ENCODE peak calls at places on chromosome 16, in four cellular contexts. A, Z, B and T are unnamed samples.

GRCh38 chr16:77433146-77433545 is 1.7 kb downstream of the ADAMTS18 start:
- DNase-seq in B (no peak), Z (no peak), A (no peak), T (no peak)

GRCh38 chr16:75570351-75571104 is 4.3 kb downstream of the GABARAPL2 start:
- DNase-seq in B (no peak), A (no peak), Z (no peak), T (no peak)

GRCh38 chr16:57364143-57364542 is 5.6 kb downstream of the CCL22 start:
- DNase-seq in Z (no peak), A (no peak), B (no peak), T (no peak)

GRCh38 chr16:31461921-31462804 is 2.9 kb downstream of the ARMC5 start:
- DNase-seq in A (no peak), B (no peak), Z (no peak), T (no peak)

GRCh38 chr16:64459821-64460220 is 662.0 kb downstream of the CDH11 start:
- DNase-seq in B (no peak), Z (peak), A (peak), T (no peak)

GRCh38 chr16:1538804-1539520 is 5.5 kb downstream of the TMEM204 start:
- DNase-seq in B (no peak), Z (no peak), A (no peak), T (peak)

GRCh38 chr16:769201-769769 is 8.8 kb downstream of the MSLN start:
- DNase-seq in B (no peak), A (no peak), Z (no peak), T (no peak)

GRCh38 chr16:15843635-15844279 is 13.1 kb downstream of the MYH11 start:
- DNase-seq in Z (peak), B (no peak), A (peak), T (no peak)

GRCh38 chr16:76386784-76387183 is 109.6 kb downstream of the CNTNAP4 start:
- DNase-seq in Z (no peak), B (no peak), A (peak), T (no peak)

GRCh38 chr16:85983064-85983463 is 84.1 kb downstream of the IRF8 start:
- DNase-seq in B (no peak), Z (no peak), A (no peak), T (no peak)

GRCh38 chr16:75262104-75262799 is 10.8 kb upstream of the BCAR1 start:
- DNase-seq in Z (no peak), B (no peak), A (peak), T (no peak)

GRCh38 chr16:75068075-75068474 is 48.5 kb downstream of the LDHD start:
- DNase-seq in B (no peak), Z (no peak), A (no peak), T (no peak)

GRCh38 chr16:21685034-21685455 is 21.3 kb downstream of the OTOA start:
- DNase-seq in B (no peak), Z (no peak), A (no peak), T (no peak)

GRCh38 chr16:20763461-20764232 is at the start of gene ACSM3:
- DNase-seq in A (peak), Z (peak), B (peak), T (peak)

GRCh38 chr16:84058664-84059063 is 16.1 kb upstream of the SLC38A8 start:
- DNase-seq in A (no peak), B (no peak), Z (no peak), T (no peak)

GRCh38 chr16:457732-458400 is 32.4 kb downstream of the RAB11FIP3 start:
- DNase-seq in B (no peak), A (no peak), Z (no peak), T (no peak)

GRCh38 chr16:84914273-84914672 is 94.5 kb downstream of the CRISPLD2 start:
- DNase-seq in A (no peak), B (no peak), Z (no peak), T (no peak)

GRCh38 chr16:11224894-11225676 is 30.9 kb downstream of the SOCS1 start:
- DNase-seq in A (no peak), B (peak), Z (peak), T (peak)

GRCh38 chr16:68072038-68072695 is 13.0 kb upstream of the NFATC3 start:
- DNase-seq in Z (peak), B (no peak), A (peak), T (no peak)

GRCh38 chr16:3858809-3859208 is 21.7 kb downstream of the CREBBP start:
- DNase-seq in Z (no peak), A (no peak), B (no peak), T (no peak)
- TF ChIP-seq CTCF in Z (no peak), A (no peak), B (no peak), T (no peak)

GRCh38 chr16:23013484-23013883 is 135.8 kb downstream of the USP31 start:
- DNase-seq in A (peak), Z (peak), B (no peak), T (no peak)
- TF ChIP-seq CTCF in A (no peak), Z (no peak), B (peak), T (no peak)

DNA sequence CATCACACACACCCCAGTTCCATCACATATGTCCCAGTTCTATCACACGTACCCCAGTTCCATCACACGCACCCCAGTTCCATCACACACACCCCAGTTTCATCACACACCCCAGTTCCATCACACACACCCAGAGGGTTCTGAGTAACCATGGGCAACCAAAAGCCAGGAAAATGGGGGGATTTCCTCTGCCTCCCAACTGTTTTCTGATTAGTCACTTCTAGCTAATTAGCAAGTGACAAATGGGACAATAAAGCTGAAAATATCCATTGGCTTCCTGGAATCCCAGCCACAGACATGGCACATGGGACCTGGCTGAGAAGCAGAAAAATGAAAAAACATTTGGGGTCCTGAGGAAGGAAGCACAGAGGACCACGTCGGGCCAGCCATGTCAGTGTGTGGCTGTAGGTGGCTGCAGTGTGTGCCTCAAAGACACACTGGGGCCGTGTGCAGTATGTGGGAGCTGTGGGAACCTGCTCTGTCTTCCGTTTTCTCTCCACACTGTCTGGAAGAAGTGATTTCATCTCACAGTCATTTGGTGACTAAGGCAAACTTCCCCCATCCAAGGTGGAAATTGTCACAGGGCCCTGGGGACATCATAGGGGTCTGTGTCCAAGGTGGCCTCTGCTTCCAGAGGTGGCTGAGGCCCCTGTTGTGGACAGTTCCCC is 106.7 kb downstream of the CMIP start:
- DNase-seq in Z (peak), B (no peak), A (peak), T (peak)
- TF ChIP-seq CTCF in Z (no peak), B (no peak), A (no peak), T (no peak)

GRCh38 chr16:8550728-8551387 is 39.5 kb downstream of the TMEM114 start:
- DNase-seq in Z (no peak), A (no peak), B (no peak), T (no peak)

GRCh38 chr16:8552487-8553221 is 37.7 kb downstream of the TMEM114 start:
- DNase-seq in A (no peak), B (no peak), Z (no peak), T (no peak)

GRCh38 chr16:8554881-8555280 is 35.4 kb downstream of the TMEM114 start:
- DNase-seq in Z (no peak), A (no peak), B (no peak), T (no peak)

GRCh38 chr16:8549843-8550412 is 40.4 kb downstream of the TMEM114 start:
- DNase-seq in B (no peak), A (no peak), Z (no peak), T (no peak)

GRCh38 chr16:8551388-8552332 is 38.7 kb downstream of the TMEM114 start:
- DNase-seq in Z (no peak), B (no peak), A (no peak), T (no peak)
- TF ChIP-seq CTCF in Z (no peak), B (no peak), A (no peak), T (no peak)